ENCODE peak calls at places on chromosomes 5 and 9, in five cellular contexts. G, H, V, N and T are unnamed samples.

GRCh38 chr5:124605516-124605915 is 140.9 kb downstream of the ZNF608 start:
- DNase-seq in H (no peak), G (no peak), V (no peak), N (no peak), T (peak)

GRCh38 chr9:79885093-79885857 is 313.5 kb downstream of the TLE4 start:
- DNase-seq in H (no peak), N (no peak), G (no peak), V (no peak), T (no peak)

GRCh38 chr5:38847549-38848341 is 1.9 kb downstream of the OSMR start:
- DNase-seq in G (peak), H (no peak), N (no peak), V (peak), T (no peak)

GRCh38 chr5:146785065-146785464 is 93.5 kb downstream of the PPP2R2B start:
- DNase-seq in N (no peak), G (no peak), V (no peak), H (no peak), T (no peak)

GRCh38 chr9:2853517-2853916 is 9.6 kb upstream of the PUM3 start:
- DNase-seq in G (no peak), H (no peak), N (peak), V (no peak), T (no peak)

GRCh38 chr5:125595095-125595494 is 828.1 kb upstream of the GRAMD2B start:
- DNase-seq in N (no peak), V (no peak), G (no peak), H (no peak), T (no peak)

GRCh38 chr5:14110680-14111079 is 32.5 kb upstream of the TRIO start:
- DNase-seq in V (peak), N (peak), H (peak), G (no peak), T (no peak)

GRCh38 chr9:83062653-83063527 is at the start of gene RASEF:
- DNase-seq in V (peak), H (peak), G (peak), N (peak), T (peak)

GRCh38 chr9:110623462-110624025 is 44.0 kb upstream of the SVEP1 start:
- DNase-seq in V (peak), G (peak), H (peak), N (peak), T (peak)

GRCh38 chr9:122193651-122194050 is 33.9 kb downstream of the MORN5 start:
- DNase-seq in H (no peak), V (no peak), N (no peak), G (no peak), T (no peak)

GRCh38 chr9:127714916-127715442 is 484 bp downstream of the PTRH1 start:
- DNase-seq in H (peak), V (peak), G (no peak), N (peak), T (peak)

GRCh38 chr5:33332804-33333203 is 108.0 kb upstream of the TARS1 start:
- DNase-seq in G (no peak), H (no peak), V (no peak), N (no peak), T (no peak)

GRCh38 chr5:69271376-69271775 is 36.7 kb downstream of the CDK7 start:
- DNase-seq in G (no peak), N (peak), H (peak), V (no peak), T (no peak)

GRCh38 chr5:12022444-12022843 is 118.2 kb upstream of the CTNND2 start:
- DNase-seq in H (no peak), G (no peak), V (no peak), N (no peak), T (no peak)

DNA sequence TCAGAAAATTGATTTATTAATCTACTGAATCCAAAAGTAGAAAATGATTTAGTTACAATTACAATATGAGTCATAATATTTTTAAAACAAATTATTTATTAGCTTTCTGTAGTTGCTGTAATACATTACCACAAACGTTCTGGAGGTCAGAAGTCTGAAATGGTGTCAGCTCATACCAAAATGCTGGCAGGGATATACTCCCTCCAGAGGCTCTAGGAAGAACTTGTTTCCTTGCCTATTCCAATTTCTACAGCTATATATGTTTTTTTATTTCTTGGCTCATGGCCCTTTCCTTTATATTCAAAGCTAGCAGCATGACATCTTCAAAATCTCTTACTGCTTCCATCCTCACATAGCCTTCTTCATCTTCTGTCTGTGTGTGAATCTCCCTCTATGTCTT is 667.9 kb upstream of the ITGA1 start:
- DNase-seq in V (no peak), H (no peak), G (no peak), N (no peak), T (no peak)
- TF ChIP-seq CTCF in V (no peak), H (no peak), G (no peak), N (no peak), T (no peak)

GRCh38 chr5:372556-372910 is 51.0 kb downstream of the AHRR start:
- DNase-seq in G (no peak), H (no peak), V (no peak), N (no peak), T (no peak)

GRCh38 chr5:375336-375920 is 53.9 kb downstream of the AHRR start:
- DNase-seq in H (no peak), V (peak), G (no peak), N (no peak), T (no peak)

GRCh38 chr5:374631-375335 is 53.3 kb downstream of the AHRR start:
- DNase-seq in N (no peak), H (no peak), V (peak), G (no peak), T (no peak)

GRCh38 chr5:372911-373709 is 51.6 kb downstream of the AHRR start:
- DNase-seq in G (no peak), N (no peak), V (peak), H (no peak), T (no peak)

DNA sequence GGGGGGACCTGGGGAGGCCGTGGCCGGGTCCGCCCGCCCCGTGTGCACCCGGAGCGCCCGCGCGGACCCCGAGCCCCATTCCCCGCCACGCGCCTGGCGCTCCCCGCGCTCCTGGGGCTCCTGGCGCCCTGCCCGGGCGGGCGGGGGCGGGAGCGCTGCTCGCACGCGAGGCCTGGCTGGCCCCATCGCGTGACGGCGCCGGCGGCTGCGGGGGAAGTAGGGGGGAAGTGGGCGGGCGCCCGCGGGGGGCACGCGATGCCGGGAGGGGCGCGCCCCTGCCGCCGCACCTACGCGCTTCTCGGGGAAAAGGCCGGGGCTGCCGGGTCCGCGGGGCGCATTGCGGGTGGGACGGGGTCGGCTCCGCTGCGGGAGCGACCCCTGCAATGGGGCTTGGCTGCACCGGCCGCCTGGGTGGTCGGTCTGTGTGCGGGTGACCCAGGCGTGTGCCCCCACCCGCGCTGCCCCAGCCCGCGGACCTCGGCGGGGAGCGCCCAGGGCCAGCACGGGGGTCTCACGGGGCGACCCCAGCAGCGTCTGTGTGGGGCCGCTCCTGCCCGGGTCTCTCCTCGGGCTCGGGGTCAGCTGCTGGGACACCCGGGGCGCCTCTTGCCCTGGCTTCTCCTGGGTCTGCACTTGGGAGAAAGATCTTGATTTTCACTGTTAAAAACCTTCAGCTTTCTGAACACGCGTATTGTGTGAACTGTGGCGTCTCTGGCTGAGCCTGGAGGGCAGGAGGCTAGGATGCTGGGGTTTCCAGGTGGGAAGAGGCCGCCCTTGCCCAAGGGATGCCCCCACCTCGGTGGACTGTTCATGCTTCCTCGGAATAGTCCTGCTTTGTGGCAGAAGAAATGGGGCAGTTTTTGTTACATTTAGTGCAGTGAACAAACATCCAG is 52.4 kb downstream of the AHRR start:
- DNase-seq in N (peak), V (peak), H (peak), G (peak), T (peak)
- H3K4me2 ChIP-seq in N (peak), V (peak), H (no peak), G (peak), T (peak)

DNA sequence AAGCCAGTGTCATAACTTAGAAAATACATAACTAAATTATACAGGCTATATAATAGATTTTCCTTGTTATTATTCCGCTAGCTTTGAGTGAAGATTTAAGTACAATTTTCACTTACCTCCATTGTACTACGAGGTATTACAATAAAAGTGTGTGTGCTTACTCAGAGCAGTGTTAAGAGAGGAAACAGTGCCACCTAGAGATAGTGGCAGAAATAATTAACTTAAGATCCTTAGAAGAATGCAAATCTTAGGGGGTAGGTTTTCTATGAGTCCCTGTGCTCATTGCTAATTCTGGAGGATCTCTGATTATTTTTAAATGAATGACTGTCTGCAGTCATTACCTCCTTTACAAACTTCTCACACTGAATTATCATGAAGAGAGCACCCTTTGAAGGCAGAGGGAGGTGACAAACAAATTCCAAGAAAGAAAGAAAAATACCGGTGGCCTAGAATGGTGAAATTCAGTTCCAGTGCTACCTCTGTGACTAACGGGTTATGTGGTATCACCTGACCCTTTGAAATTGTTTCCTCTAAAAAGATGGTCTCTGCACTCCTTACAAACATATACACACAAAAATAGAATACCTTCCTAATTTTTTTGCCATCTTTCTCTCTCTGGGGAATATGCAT is 379.8 kb downstream of the TRIM36 start:
- DNase-seq in H (no peak), G (peak), V (no peak), N (peak), T (peak)
- TF ChIP-seq CTCF in H (peak), G (peak), V (no peak), N (peak), T (peak)

GRCh38 chr5:106876665-106877194 is 794.0 kb downstream of the EFNA5 start:
- DNase-seq in V (no peak), H (no peak), N (peak), G (no peak), T (no peak)

GRCh38 chr5:106874531-106874930 is 796.2 kb downstream of the EFNA5 start:
- DNase-seq in H (no peak), V (no peak), G (no peak), N (no peak), T (no peak)

GRCh38 chr5:106874974-106875373 is 795.8 kb downstream of the EFNA5 start:
- DNase-seq in H (no peak), V (no peak), N (no peak), G (no peak), T (no peak)

GRCh38 chr5:106876298-106876622 is 794.5 kb downstream of the EFNA5 start:
- DNase-seq in G (no peak), H (no peak), V (no peak), N (no peak), T (no peak)

DNA sequence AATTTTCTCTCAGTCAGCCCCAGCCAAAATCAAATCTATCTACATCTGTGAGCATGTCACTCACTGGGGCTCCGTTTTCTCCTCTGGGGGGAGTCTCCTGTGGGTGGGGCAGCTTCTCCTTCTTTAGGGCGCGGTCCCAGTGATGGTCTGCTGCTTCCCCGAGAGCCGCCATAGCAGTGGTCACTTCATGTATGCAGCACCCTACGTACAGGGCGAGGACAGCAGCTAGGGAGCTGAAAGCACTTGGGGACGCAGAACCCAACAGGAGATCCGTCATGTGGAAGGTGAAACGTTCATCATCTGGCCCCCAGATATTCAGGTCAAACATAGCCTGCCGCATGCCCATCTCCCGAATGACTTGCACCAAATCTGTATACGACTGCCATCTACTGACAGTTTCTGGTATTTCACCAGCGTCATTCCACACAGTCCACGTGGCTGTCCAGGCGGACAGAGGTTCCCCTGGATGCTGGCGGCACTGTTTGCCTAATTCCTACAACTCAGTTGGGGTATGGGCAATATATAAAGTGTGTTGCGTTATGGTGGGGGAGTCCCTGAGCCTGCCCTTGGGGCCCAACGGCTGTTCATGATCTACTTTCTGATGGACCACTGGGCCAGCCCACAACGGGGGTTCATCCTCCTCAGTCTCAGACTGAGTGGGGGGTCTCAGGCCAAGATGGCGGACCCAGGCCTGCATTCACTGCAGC is 795.0 kb downstream of the EFNA5 start:
- DNase-seq in N (peak), V (peak), G (peak), H (peak), T (peak)
- H3K4me2 ChIP-seq in N (no peak), V (no peak), G (no peak), H (no peak), T (no peak)

GRCh38 chr5:55994998-55995914 is 493 bp upstream of the IL6ST start:
- DNase-seq in H (peak), N (peak), V (peak), G (peak), T (peak)
- TF ChIP-seq CTCF in H (no peak), N (no peak), V (no peak), G (no peak), T (no peak)

GRCh38 chr9:105254226-105254625 is 9.8 kb downstream of the SLC44A1 start:
- DNase-seq in N (peak), G (no peak), V (no peak), H (no peak), T (no peak)
- H3K4me2 ChIP-seq in N (no peak), G (peak), V (no peak), H (no peak), T (no peak)

DNA sequence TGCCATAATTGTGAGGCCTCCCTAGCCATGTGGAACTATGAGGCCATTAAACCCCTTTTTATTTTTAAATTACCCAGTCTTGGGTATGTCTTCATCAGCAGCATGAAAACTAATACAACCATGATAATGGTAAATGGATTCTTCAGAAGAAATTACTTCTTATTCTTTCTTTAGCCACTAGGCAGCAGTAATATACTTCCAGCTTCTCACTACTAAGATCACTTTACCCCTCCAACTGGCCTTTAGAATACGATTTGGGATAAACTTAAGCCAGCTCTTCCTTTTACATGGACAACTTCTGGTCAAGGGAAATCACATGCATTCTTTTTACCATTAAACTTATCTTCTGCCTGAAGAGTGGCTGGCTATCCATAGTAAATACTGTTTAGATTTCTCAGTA is 355.4 kb downstream of the MAN2A1 start:
- DNase-seq in G (no peak), H (no peak), N (peak), V (no peak), T (no peak)
- TF ChIP-seq CTCF in G (no peak), H (no peak), N (peak), V (peak), T (peak)

GRCh38 chr5:82862247-82862646 is 214.9 kb downstream of the TMEM167A start:
- DNase-seq in H (no peak), G (no peak), N (no peak), V (no peak), T (no peak)
- H3K4me2 ChIP-seq in H (no peak), G (no peak), N (no peak), V (no peak), T (no peak)

DNA sequence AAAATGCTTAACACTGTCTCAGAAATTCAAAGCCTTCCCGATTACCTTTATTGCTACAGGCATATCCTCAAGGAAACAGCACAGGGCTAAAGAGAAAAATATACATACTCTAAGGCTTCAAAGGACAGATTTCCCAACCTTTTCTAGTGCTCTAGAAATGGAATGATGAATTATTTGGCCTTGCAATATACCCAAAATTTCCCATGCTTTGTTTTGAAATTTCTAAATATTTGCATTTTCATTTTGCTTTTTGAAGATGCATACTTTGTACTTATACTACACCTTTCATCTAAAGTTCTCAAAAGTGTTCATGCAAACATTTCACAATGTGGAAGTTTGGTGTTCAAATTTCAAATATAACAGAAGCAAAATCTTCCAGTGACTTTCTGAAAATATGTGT is 312.7 kb upstream of the PDE4D start:
- DNase-seq in V (no peak), H (no peak), G (no peak), N (no peak), T (no peak)
- TF ChIP-seq CTCF in V (no peak), H (no peak), G (no peak), N (no peak), T (no peak)

GRCh38 chr9:5288591-5288990 is 15.9 kb downstream of the RLN2 start:
- DNase-seq in N (no peak), V (no peak), H (no peak), G (no peak), T (no peak)
- H3K4me2 ChIP-seq in N (no peak), V (no peak), H (no peak), G (no peak), T (no peak)